ENCODE peak calls at places on chromosomes 1 and 21, in six cellular contexts. D is HFF-Myc, N is astrocyte of the spinal cord, B is testis, M is psoas muscle, A is OCI-LY7. E is an unnamed sample.

GRCh38 chr1:47993881-47994625 is 3.1 kb downstream of the TRABD2B start:
- DNase-seq in M (peak), A (no peak), N (no peak), D (no peak), B (no peak), E (no peak)

GRCh38 chr1:94734963-94735899 is 84.9 kb upstream of the SLC44A3 start:
- DNase-seq in M (no peak), A (no peak), D (peak), N (peak), B (peak), E (no peak)

GRCh38 chr1:84096121-84096635 is 47.9 kb upstream of the PRKACB start:
- DNase-seq in N (no peak), M (no peak), D (no peak), A (no peak), B (no peak), E (no peak)

GRCh38 chr1:192235127-192235526 is 76.9 kb downstream of the RGS18 start:
- DNase-seq in N (peak), B (no peak), A (no peak), D (no peak), M (no peak), E (no peak)

GRCh38 chr1:192949783-192950182 is 109.4 kb downstream of the UCHL5 start:
- DNase-seq in D (no peak), M (no peak), N (no peak), A (no peak), B (no peak), E (no peak)

GRCh38 chr21:25938673-25939395 is 204.1 kb downstream of the GABPA start:
- DNase-seq in B (no peak), D (no peak), N (no peak), A (no peak), M (no peak), E (no peak)

GRCh38 chr1:3955196-3955772 is 55.2 kb upstream of the C1orf174 start:
- DNase-seq in A (no peak), B (no peak), D (no peak), N (no peak), M (no peak), E (no peak)

GRCh38 chr1:117567435-117567834 is 38.4 kb upstream of the TENT5C start:
- DNase-seq in B (no peak), N (no peak), A (no peak), D (no peak), M (no peak), E (no peak)

GRCh38 chr1:78145105-78145580 is 99.4 kb downstream of the GIPC2 start:
- DNase-seq in B (peak), N (peak), M (peak), A (peak), D (peak), E (peak)

GRCh38 chr21:38114717-38115333 is 142.0 kb upstream of the KCNJ15 start:
- DNase-seq in A (no peak), N (no peak), B (no peak), D (no peak), M (no peak), E (no peak)

GRCh38 chr1:116122955-116123757 is 12.0 kb downstream of the MAB21L3 start:
- DNase-seq in M (no peak), A (no peak), N (peak), B (no peak), D (peak), E (peak)

GRCh38 chr21:28419110-28419509 is 573.6 kb downstream of the LTN1 start:
- DNase-seq in B (no peak), A (no peak), M (no peak), N (peak), D (no peak), E (no peak)

GRCh38 chr1:225848044-225848955 is 33.9 kb downstream of the TMEM63A start:
- DNase-seq in B (no peak), N (no peak), M (no peak), A (peak), D (no peak), E (no peak)

DNA sequence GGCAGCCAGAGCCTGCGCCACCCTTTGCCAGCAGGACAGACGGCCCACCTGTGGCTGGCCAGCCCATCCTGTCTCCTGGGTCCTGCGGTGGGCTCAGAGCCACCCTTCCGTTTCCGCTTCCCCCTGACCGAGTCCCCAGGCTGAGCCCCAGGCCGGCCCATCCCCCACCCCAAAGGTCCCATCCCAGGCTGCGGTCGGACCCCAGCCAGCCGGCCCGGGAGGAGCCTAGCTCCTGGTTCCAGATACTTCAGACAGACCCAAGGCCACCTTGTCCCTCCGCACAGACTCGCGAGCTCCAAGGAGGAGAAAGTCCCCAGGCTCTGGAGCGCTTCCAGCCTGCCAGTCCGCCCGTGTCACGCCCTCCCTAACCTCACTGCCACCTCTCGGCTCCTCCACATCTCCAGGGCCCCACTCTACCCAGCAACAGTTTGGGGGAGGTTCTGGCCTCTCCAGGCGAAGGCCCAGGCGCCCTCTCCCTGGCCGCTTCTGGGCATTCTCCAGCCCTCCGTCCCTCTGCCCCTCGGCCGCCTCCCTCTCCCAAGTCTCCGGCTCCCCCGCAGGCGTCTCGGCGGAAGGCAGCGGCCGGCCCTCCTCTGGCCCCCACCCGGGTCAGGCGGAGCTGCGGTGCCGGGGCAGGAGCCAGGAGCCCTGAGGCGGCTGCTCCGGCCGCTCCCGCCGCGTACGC is 845 bp downstream of the LRRN2 start:
- DNase-seq in M (no peak), A (no peak), B (peak), D (no peak), N (no peak), E (no peak)
- H3K4me3 ChIP-seq in M (peak), A (no peak), B (peak), D (no peak), N (no peak), E (peak)

GRCh38 chr1:245319161-245319560 is 164.4 kb downstream of the KIF26B start:
- DNase-seq in N (no peak), D (no peak), M (no peak), B (no peak), A (no peak), E (no peak)

GRCh38 chr1:245317253-245317652 is 162.5 kb downstream of the KIF26B start:
- DNase-seq in D (no peak), N (no peak), M (no peak), B (no peak), A (no peak), E (no peak)

GRCh38 chr1:245311887-245312286 is 157.1 kb downstream of the KIF26B start:
- DNase-seq in N (no peak), M (no peak), D (no peak), A (no peak), B (no peak), E (no peak)

GRCh38 chr1:245313581-245313980 is 158.8 kb downstream of the KIF26B start:
- DNase-seq in N (no peak), A (no peak), B (no peak), M (no peak), D (no peak), E (no peak)

DNA sequence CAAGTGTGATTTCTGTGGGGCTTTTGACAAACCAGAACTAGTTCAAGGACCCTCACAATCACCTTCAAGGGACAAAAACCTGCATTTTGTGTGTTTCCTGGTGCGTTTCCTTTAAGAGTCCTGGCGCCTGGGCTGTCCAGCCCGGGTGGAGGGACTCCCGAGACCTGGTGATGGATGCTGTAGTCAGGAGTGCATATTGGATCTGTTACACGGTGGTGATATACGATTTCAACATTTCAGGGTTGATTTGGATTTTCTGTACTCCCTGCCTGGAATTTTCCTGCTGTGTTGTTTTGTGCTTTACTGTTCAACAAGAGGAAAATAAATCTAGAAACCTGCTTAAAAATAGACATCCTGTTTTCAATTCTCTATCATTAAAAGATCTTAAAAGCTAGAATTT is 162.0 kb downstream of the KIF26B start:
- DNase-seq in D (no peak), N (no peak), B (no peak), A (no peak), M (no peak), E (no peak)
- H3K4me3 ChIP-seq in D (no peak), N (no peak), B (no peak), A (no peak), M (no peak), E (no peak)

GRCh38 chr1:228213917-228214808 is 6.3 kb downstream of the OBSCN start:
- DNase-seq in M (no peak), N (no peak), A (no peak), B (no peak), D (no peak), E (no peak)

GRCh38 chr1:228211091-228211870 is 3.4 kb downstream of the OBSCN start:
- DNase-seq in N (no peak), A (no peak), D (no peak), B (no peak), M (no peak), E (no peak)

GRCh38 chr1:228211871-228212414 is 4.1 kb downstream of the OBSCN start:
- DNase-seq in A (no peak), M (no peak), B (no peak), N (no peak), D (no peak), E (no peak)

GRCh38 chr1:228212966-228213844 is 5.4 kb downstream of the OBSCN start:
- DNase-seq in A (peak), N (peak), B (peak), D (no peak), M (peak), E (no peak)

GRCh38 chr1:228212415-228212965 is 4.6 kb downstream of the OBSCN start:
- DNase-seq in D (no peak), B (no peak), N (no peak), M (peak), A (no peak), E (no peak)
- H3K4me3 ChIP-seq in D (no peak), B (peak), N (no peak), M (peak), A (peak), E (peak)

DNA sequence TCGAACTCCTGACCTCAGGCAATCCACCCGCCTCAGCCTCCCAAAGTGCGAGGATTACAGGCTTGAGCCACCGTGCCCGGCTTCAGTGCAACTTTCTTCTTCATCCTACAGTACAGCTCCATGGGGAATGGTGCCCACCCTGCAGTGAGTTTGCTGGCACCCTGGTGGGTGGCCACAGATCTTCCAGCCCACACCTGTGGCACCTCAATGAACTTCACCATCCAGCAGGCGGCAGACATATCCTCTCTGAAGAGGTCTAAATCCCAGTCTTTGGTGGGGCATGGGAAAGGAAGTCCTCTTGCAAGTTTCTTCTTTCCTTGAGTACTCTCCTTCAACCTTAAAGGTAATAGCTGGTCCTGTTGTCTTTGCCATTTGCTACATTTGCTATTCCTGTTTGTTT is 18.1 kb upstream of the ZBTB8A start:
- DNase-seq in B (no peak), A (peak), D (no peak), N (no peak), M (no peak), E (no peak)
- H3K4me3 ChIP-seq in B (no peak), A (peak), D (peak), N (no peak), M (peak), E (no peak)

GRCh38 chr1:211605613-211606326 is 26.8 kb upstream of the SLC30A1 start:
- DNase-seq in M (no peak), N (no peak), A (no peak), D (no peak), B (no peak), E (no peak)

GRCh38 chr1:211605034-211605433 is 26.1 kb upstream of the SLC30A1 start:
- DNase-seq in D (no peak), N (no peak), M (no peak), A (no peak), B (no peak), E (no peak)

GRCh38 chr1:211606327-211606913 is 27.5 kb upstream of the SLC30A1 start:
- DNase-seq in A (no peak), D (no peak), N (no peak), M (no peak), B (no peak), E (no peak)

GRCh38 chr1:211607752-211608478 is 29.0 kb upstream of the SLC30A1 start:
- DNase-seq in A (no peak), M (no peak), D (no peak), B (no peak), N (no peak), E (no peak)

DNA sequence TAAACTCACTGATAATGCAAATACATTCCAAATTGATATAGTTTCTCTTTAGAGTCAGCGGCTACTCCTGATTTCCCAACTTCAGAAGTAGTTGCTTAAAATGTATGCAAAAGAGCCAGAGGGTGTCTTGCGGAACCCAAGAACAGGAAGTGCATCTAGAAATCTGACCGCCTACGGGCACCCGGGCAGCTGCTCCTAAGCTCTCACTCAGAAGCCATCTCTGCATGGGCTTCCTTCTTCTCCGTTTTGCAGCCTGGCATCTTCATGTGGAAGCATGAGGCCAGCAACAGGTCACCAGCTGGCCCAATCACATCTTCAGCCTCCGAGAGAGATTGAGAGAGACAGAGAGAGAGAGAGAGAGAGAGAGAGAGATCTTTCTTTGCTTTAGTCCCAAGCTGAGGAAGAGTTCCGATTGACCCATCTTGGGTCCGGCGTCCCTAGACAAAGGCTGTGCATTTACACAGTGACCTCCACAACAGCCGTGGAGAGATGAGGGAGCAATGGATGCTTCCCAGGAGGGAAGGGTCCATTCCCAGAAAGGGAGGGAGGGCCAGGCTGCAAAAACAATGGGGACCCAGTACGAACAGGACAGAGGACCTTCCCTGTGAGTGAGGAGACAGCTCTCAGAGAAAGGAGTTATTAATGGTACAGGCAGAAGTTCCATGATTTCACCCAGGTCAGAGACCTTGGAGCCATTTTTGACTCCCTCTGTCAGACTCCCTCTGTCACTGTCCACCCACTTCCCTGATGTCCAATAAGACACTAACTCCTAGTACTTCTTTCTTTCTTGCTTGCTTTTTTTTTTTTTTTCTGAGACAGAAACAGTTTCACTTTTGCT is 28.2 kb upstream of the SLC30A1 start:
- DNase-seq in M (no peak), B (no peak), D (no peak), A (peak), N (no peak), E (no peak)
- H3K4me3 ChIP-seq in M (no peak), B (no peak), D (no peak), A (peak), N (no peak), E (no peak)

GRCh38 chr1:32742132-32742947 is 39.8 kb upstream of the SYNC start:
- DNase-seq in N (no peak), M (no peak), A (no peak), D (no peak), B (no peak), E (no peak)

GRCh38 chr1:32741417-32742131 is 39.0 kb upstream of the SYNC start:
- DNase-seq in B (no peak), M (no peak), D (no peak), N (no peak), A (no peak), E (no peak)

GRCh38 chr1:32743380-32744062 is 41.0 kb upstream of the SYNC start:
- DNase-seq in D (no peak), M (no peak), N (no peak), A (no peak), B (no peak), E (no peak)

GRCh38 chr1:32744063-32744410 is 41.5 kb upstream of the SYNC start:
- DNase-seq in A (no peak), N (no peak), M (no peak), B (no peak), D (no peak), E (no peak)

GRCh38 chr1:32742956-32743355 is 40.4 kb upstream of the SYNC start:
- DNase-seq in D (no peak), M (no peak), A (no peak), B (no peak), N (no peak), E (no peak)
- H3K4me3 ChIP-seq in D (no peak), M (peak), A (no peak), B (no peak), N (peak), E (peak)

GRCh38 chr1:183808296-183809027 is 3.5 kb downstream of the RGL1 start:
- DNase-seq in N (no peak), B (no peak), D (no peak), M (no peak), A (no peak), E (no peak)
- H3K4me3 ChIP-seq in N (no peak), B (no peak), D (peak), M (peak), A (no peak), E (no peak)

E was measured in kidney epithelial cell.